ENCODE peak calls at places on chromosome 4, in seven cellular contexts. N is progenitor cell of endocrine pancreas, P is epithelial cell of esophagus, S is K562, J is colonic mucosa, W is activated B cell treated with CpG ODN at 0.5 μM for 24 hours, Q is esophagus squamous epithelium. T is an unnamed sample.

GRCh38 chr4:17817027-17817426 is 6.2 kb downstream of the NCAPG start:
- DNase-seq in N (no peak), P (peak; percentile 70), S (no peak), J (no peak), W (no peak), Q (no peak), T (no peak)

GRCh38 chr4:83561381-83561780 is 25.5 kb downstream of the GPAT3 start:
- DNase-seq in N (no peak), P (peak; percentile 90), S (no peak), J (peak; percentile 40), W (no peak), Q (no peak), T (no peak)

GRCh38 chr4:15482842-15483241 is 13.2 kb downstream of the CC2D2A start:
- DNase-seq in N (no peak), P (no peak), S (no peak), J (no peak), W (no peak), Q (no peak), T (no peak)

GRCh38 chr4:158826882-158827281 is 58.1 kb downstream of the FNIP2 start:
- DNase-seq in N (no peak), P (peak; percentile 81), S (no peak), J (peak; percentile 86), W (no peak), Q (no peak), T (no peak)

GRCh38 chr4:94758141-94758699 is 465 bp downstream of the BMPR1B start:
- DNase-seq in N (peak; percentile 60), P (peak; percentile 63), S (no peak), J (peak; percentile 21), W (no peak), Q (no peak), T (peak; percentile 71)

GRCh38 chr4:166091914-166092510 is 219.0 kb downstream of the TLL1 start:
- DNase-seq in N (no peak), P (peak; percentile 56), S (peak; percentile 18), J (no peak), W (no peak), Q (no peak), T (no peak)

GRCh38 chr4:87211249-87211952 is 9.0 kb downstream of the KLHL8 start:
- DNase-seq in N (no peak), P (no peak), S (no peak), J (no peak), W (no peak), Q (no peak), T (no peak)

GRCh38 chr4:108453366-108453765 is 167.0 kb upstream of the RPL34 start:
- DNase-seq in N (no peak), P (no peak), S (no peak), J (no peak), W (no peak), Q (no peak), T (no peak)

GRCh38 chr4:2042207-2042946 is 16.8 kb upstream of the NAT8L start:
- DNase-seq in N (no peak), P (no peak), S (peak; percentile 81), J (peak; percentile 18), W (peak; percentile 48), Q (no peak), T (peak; percentile 70)

GRCh38 chr4:36285784-36286480 is 4.5 kb downstream of the DTHD1 start:
- DNase-seq in N (no peak), P (peak; percentile 93), S (no peak), J (peak; percentile 27), W (no peak), Q (no peak), T (no peak)

GRCh38 chr4:159273126-159273438 is 170.2 kb downstream of the RAPGEF2 start:
- DNase-seq in N (no peak), P (no peak), S (no peak), J (no peak), W (no peak), Q (no peak), T (no peak)

GRCh38 chr4:86106475-86106874 is 253.4 kb downstream of the MAPK10 start:
- DNase-seq in N (no peak), P (no peak), S (no peak), J (no peak), W (no peak), Q (no peak), T (no peak)

GRCh38 chr4:137694138-137694537 is 161.8 kb upstream of the PCDH18 start:
- DNase-seq in N (no peak), P (no peak), S (no peak), J (no peak), W (no peak), Q (no peak), T (no peak)

GRCh38 chr4:62618042-62618441 is 1417.9 kb downstream of the ADGRL3 start:
- DNase-seq in N (no peak), P (no peak), S (no peak), J (no peak), W (no peak), Q (no peak), T (no peak)

GRCh38 chr4:168677063-168677462 is 180.2 kb downstream of the PALLD start:
- DNase-seq in N (no peak), P (no peak), S (no peak), J (no peak), W (no peak), Q (no peak), T (no peak)

GRCh38 chr4:7297881-7298280 is 105.5 kb downstream of the SORCS2 start:
- DNase-seq in N (no peak), P (no peak), S (no peak), J (no peak), W (no peak), Q (no peak), T (no peak)

GRCh38 chr4:121307441-121308327 is 73.1 kb downstream of the QRFPR start:
- DNase-seq in N (no peak), P (peak; percentile 94), S (peak; percentile 35), J (peak; percentile 55), W (no peak), Q (no peak), T (peak; percentile 15)

DNA sequence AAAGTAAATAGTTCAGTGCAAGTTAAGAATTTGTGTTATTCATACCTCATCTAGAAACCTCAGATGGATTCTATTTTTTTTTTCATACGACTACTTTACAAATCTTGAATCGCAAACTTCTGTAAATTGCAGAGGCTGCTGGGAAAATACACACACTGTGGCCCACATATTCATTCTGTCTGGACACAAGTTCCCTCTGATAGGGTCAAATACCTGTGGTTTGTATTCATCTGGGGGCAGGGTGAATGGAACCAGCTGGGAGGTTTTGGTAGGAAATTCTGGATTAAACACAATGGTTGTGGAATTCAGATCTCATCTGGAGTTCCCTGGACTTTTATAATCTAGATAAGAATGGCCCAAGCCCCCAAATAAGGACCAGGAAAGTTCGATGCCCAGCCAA is 56.2 kb downstream of the SPATA18 start:
- DNase-seq in N (no peak), P (no peak), S (no peak), J (no peak), W (no peak), Q (no peak), T (no peak)
- TF ChIP-seq CTCF in N (no peak), P (no peak), S (no peak), J (no peak), W (no peak), Q (no peak), T (no peak)

GRCh38 chr4:92014060-92014459 is 289.7 kb upstream of the GRID2 start:
- DNase-seq in N (no peak), P (no peak), S (no peak), J (peak; percentile 47), W (no peak), Q (no peak), T (no peak)

DNA sequence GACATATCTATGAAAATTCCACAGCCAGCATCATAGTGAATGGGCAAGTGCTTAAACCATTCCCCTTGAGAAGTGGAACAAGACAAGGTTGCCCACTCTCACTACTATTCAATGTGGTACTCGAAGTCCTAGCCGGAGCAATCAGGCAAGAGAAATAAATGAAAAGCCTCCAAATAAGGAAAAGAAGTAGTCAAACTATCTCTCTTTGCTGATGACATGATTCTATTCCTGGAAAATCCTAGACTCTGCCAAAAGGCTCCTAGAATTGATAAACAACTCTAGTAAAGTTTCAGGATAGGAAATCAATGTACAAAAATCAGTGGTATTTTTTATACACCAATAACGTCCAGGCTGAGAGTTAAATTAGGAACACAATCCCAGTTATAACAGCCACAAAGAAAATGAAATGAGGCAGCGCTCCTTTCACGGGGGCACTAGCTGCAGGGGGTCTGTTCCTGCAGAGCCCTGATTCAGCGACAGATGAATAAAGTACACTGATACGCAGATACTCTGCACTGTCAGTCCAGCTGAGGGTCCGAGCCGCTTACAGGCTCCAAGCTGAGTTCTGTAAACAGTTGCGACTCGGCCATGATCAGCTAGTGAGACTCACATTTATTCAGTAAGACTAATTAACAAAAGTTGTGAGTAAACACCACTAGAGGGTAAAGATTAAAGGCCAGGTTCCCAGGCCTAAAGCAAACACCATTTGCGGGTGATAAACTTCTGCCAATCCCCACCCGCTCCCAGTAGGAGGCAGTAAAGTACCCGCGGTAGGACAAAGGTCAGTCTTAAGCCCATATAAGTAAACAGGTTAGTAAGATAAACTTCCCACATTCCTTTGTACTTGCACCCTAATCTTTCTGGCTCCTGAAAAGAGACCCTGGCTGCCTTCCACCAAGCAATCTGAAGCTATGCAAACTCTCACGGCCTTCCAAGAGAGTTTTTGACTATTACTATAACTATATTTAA is 290.6 kb upstream of the GRID2 start:
- DNase-seq in N (peak; percentile 20), P (peak; percentile 2), S (no peak), J (peak; percentile 86), W (no peak), Q (no peak), T (peak; percentile 12)
- TF ChIP-seq CTCF in N (peak; percentile 67), P (no peak), S (no peak), J (peak; percentile 43), W (no peak), Q (peak; percentile 42), T (peak; percentile 26)

GRCh38 chr4:55819634-55820033 is at the start of gene EXOC1L:
- DNase-seq in N (peak; percentile 17), P (no peak), S (peak; percentile 11), J (no peak), W (no peak), Q (no peak), T (peak; percentile 70)
- TF ChIP-seq CTCF in N (no peak), P (no peak), S (peak; percentile 5), J (no peak), W (no peak), Q (no peak), T (no peak)

GRCh38 chr4:145956288-145956890 is 17.8 kb upstream of the ZNF827 start:
- DNase-seq in N (peak; percentile 25), P (peak; percentile 44), S (peak; percentile 63), J (peak; percentile 50), W (no peak), Q (no peak), T (peak; percentile 49)
- TF ChIP-seq CTCF in N (peak; percentile 87), P (peak; percentile 68), S (peak; percentile 55), J (peak; percentile 69), W (peak; percentile 87), Q (peak; percentile 32), T (peak; percentile 72)

DNA sequence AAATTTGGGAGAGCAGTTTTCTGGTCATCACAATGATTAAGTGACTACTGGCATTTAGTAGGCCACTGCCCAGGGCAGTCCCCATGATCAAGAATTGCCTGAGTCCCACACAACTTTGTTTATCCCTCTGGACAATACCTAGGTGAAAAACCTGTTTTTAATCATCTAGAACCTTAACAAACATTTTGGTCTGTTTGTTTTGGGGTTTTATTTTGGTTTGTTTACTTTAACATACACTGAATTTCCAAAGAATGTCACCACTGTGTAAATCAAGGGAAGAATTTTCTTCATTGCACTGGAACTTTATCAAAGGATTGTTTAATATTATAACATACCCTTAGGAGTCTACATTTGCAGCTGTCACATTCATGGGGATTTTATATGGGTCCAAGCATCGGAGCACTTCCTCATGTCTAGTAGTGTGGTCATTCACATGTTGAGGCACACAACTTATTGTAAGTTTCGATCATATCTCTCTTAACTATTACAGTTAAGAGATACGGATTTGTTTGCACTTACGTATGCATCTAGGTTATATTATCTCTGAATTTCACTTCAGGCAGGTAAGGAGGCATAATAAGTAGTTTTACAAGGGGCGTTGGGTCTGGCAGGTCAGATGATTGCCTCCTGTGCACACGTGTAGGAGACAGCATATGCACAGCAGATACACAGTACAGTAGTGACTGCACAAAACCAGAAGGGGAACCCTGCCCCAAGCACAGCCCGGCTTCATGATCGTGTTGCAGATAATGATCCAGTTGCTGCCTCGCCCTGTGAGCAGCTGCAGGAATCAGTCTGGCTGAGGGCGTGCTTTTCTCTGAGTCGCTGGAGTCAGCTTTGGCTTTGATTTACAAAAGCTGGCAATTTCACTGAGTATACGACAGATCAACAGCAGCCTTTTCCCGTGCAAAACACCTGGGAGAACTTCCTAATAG is 302.8 kb upstream of the GATB start:
- DNase-seq in N (no peak), P (peak; percentile 40), S (no peak), J (peak; percentile 54), W (no peak), Q (no peak), T (peak; percentile 25)
- TF ChIP-seq CTCF in N (no peak), P (no peak), S (no peak), J (no peak), W (no peak), Q (no peak), T (no peak)

T was measured in nephron progenitor cell.